ENCODE peak calls at places on chromosomes 5 and 9, in four cellular contexts. E is IMR-90, P is NB4, D is adrenal gland. Y is an unnamed sample.

GRCh38 chr5:124043456-124043855 is 531.5 kb downstream of the CSNK1G3 start:
- DNase-seq in E (no peak), P (peak; percentile 37), D (no peak), Y (no peak)

GRCh38 chr9:130245474-130245873 is 20.1 kb upstream of the HMCN2 start:
- DNase-seq in E (no peak), P (no peak), D (no peak), Y (no peak)

GRCh38 chr5:122639852-122640251 is 135.0 kb upstream of the SNX2 start:
- DNase-seq in E (no peak), P (no peak), D (no peak), Y (no peak)

GRCh38 chr5:143922718-143923117 is 110.8 kb downstream of the HMHB1 start:
- DNase-seq in E (peak; percentile 65), P (no peak), D (no peak), Y (peak; percentile 57)

GRCh38 chr9:113526841-113527240 is 63.3 kb downstream of the RGS3 start:
- DNase-seq in E (peak; percentile 18), P (no peak), D (no peak), Y (no peak)

GRCh38 chr5:4575608-4576007 is 564.5 kb upstream of the ADAMTS16 start:
- DNase-seq in E (no peak), P (no peak), D (no peak), Y (no peak)

GRCh38 chr9:83508072-83508471 is 30.1 kb downstream of the FRMD3 start:
- DNase-seq in E (no peak), P (peak; percentile 70), D (no peak), Y (no peak)

GRCh38 chr9:119047513-119047912 is 321.7 kb downstream of the BRINP1 start:
- DNase-seq in E (no peak), P (no peak), D (no peak), Y (no peak)

GRCh38 chr9:128419061-128419925 is 1.4 kb upstream of the CERCAM start:
- DNase-seq in E (peak; percentile 30), P (no peak), D (peak; percentile 18), Y (no peak)

GRCh38 chr9:73133042-73133651 is 18.5 kb upstream of the ANXA1 start:
- DNase-seq in E (no peak), P (no peak), D (no peak), Y (no peak)

GRCh38 chr9:123120131-123120530 is 86.7 kb downstream of the GPR21 start:
- DNase-seq in E (no peak), P (no peak), D (no peak), Y (no peak)

GRCh38 chr9:38107811-38108304 is 38.8 kb upstream of the SHB start:
- DNase-seq in E (no peak), P (no peak), D (no peak), Y (no peak)

GRCh38 chr5:154473581-154474266 is 4.3 kb downstream of the HAND1 start:
- DNase-seq in E (no peak), P (no peak), D (no peak), Y (no peak)

GRCh38 chr9:72361227-72361626 is 3.8 kb downstream of the ZFAND5 start:
- DNase-seq in E (no peak), P (no peak), D (no peak), Y (no peak)

GRCh38 chr5:14436801-14437542 is 144.6 kb upstream of the OTULINL start:
- DNase-seq in E (no peak), P (no peak), D (no peak), Y (no peak)

GRCh38 chr5:14438195-14438606 is 143.4 kb upstream of the OTULINL start:
- DNase-seq in E (no peak), P (no peak), D (no peak), Y (no peak)

GRCh38 chr5:14439087-14439841 is 142.3 kb upstream of the OTULINL start:
- DNase-seq in E (no peak), P (no peak), D (no peak), Y (no peak)

GRCh38 chr5:14433202-14433601 is 148.4 kb upstream of the OTULINL start:
- DNase-seq in E (no peak), P (no peak), D (no peak), Y (no peak)

GRCh38 chr5:14435481-14435880 is 146.1 kb upstream of the OTULINL start:
- DNase-seq in E (peak; percentile 61), P (no peak), D (no peak), Y (no peak)
- TF ChIP-seq POLR2A in E (no peak), P (no peak), D (no peak), Y (no peak)

DNA sequence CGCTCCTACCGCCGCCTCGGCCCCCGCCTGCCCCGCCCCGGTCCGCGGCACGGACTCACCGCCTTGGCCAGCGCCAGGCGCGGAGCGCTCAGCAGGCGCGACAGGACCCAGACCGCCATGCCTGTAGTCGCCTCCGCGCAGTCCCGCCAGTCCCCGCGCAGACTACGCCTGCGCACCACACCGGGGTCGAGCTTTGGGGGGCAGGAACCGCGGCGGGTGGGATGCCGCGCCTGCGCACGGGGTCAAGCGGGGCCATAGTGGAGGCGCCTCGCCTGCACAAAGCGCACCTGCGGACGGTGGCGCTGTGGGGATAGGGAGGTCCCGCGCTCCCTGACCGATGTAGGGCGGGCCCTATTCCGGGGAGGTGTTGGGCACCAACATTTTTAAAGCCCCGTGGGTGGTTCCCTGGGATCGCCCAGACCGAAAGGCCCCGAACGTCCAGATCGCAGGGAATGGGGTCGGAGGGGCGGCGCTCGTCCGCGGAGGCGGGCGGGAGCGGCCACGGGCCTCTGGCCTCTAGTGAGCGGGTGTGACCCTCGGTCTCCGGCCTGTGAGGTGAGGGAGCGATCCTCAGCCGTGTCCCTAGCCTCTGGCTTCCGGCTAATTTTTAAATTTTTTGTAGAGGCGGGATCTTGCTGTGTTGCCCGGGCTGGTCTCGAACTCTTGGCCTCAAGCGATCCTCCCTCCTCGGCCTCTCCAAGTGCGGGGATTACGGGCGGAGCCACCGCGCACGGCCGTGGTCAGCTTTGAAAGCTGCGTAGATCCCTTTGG is 70.8 kb upstream of the LPCAT1 start:
- DNase-seq in E (no peak), P (no peak), D (peak; percentile 74), Y (peak; percentile 36)
- TF ChIP-seq POLR2A in E (no peak), P (no peak), D (peak; percentile 11), Y (no peak)

GRCh38 chr9:6006968-6007769 is 8.3 kb downstream of the RANBP6 start:
- DNase-seq in E (peak; percentile 71), P (peak; percentile 99), D (peak; percentile 94), Y (peak; percentile 75)

GRCh38 chr9:6007770-6008168 is 7.7 kb downstream of the RANBP6 start:
- DNase-seq in E (peak; percentile 42), P (peak; percentile 95), D (peak; percentile 90), Y (peak; percentile 61)

GRCh38 chr9:6008169-6008979 is 7.0 kb downstream of the RANBP6 start:
- DNase-seq in E (peak; percentile 99), P (peak; percentile 100), D (peak; percentile 98), Y (peak; percentile 97)
- TF ChIP-seq POLR2A in E (no peak), P (peak; percentile 84), D (peak; percentile 51), Y (peak; percentile 69)

GRCh38 chr5:134465856-134466240 is 54.2 kb upstream of the CDKN2AIPNL start:
- DNase-seq in E (peak; percentile 90), P (peak; percentile 89), D (peak; percentile 91), Y (peak; percentile 93)
- TF ChIP-seq POLR2A in E (peak; percentile 30), P (peak; percentile 62), D (peak; percentile 73), Y (peak; percentile 92)

DNA sequence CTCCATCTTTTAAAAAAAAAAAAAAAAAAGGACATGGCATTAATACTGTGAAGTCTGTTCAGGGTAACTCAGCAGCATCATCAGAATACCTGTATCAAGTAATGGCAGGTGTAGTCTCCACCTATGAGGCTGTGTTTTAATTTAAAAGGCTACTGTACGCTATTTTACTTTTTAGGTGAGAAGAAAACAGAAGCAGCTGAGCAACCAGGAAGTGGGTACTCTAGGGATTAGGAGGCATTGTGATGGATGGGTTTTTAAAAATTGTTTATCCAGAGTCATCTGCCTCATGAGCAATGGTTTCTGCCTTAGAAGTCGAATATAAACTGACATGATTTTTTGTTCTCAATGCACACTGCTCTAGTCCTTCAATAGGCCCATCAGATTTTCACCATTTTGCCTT is 42.7 kb downstream of the PSIP1 start:
- DNase-seq in E (peak; percentile 10), P (no peak), D (no peak), Y (no peak)
- TF ChIP-seq POLR2A in E (no peak), P (no peak), D (no peak), Y (no peak)

GRCh38 chr5:160119142-160119904 is at the start of gene PWWP2A:
- DNase-seq in E (peak; percentile 100), P (peak; percentile 100), D (peak; percentile 99), Y (peak; percentile 99)
- TF ChIP-seq POLR2A in E (peak; percentile 60), P (peak; percentile 88), D (peak; percentile 95), Y (peak; percentile 82)

GRCh38 chr9:133354766-133355165 is 1.5 kb downstream of the SURF1 start:
- DNase-seq in E (no peak), P (peak; percentile 78), D (no peak), Y (no peak)

GRCh38 chr9:133357656-133358055 is 1.3 kb downstream of the SURF2 start:
- DNase-seq in E (no peak), P (no peak), D (no peak), Y (no peak)

GRCh38 chr9:133353548-133353947 is 2.7 kb downstream of the SURF1 start:
- DNase-seq in E (no peak), P (peak; percentile 35), D (no peak), Y (no peak)

GRCh38 chr9:133355881-133356357 is 368 bp downstream of the SURF1 start:
- DNase-seq in E (no peak), P (peak; percentile 47), D (no peak), Y (no peak)

DNA sequence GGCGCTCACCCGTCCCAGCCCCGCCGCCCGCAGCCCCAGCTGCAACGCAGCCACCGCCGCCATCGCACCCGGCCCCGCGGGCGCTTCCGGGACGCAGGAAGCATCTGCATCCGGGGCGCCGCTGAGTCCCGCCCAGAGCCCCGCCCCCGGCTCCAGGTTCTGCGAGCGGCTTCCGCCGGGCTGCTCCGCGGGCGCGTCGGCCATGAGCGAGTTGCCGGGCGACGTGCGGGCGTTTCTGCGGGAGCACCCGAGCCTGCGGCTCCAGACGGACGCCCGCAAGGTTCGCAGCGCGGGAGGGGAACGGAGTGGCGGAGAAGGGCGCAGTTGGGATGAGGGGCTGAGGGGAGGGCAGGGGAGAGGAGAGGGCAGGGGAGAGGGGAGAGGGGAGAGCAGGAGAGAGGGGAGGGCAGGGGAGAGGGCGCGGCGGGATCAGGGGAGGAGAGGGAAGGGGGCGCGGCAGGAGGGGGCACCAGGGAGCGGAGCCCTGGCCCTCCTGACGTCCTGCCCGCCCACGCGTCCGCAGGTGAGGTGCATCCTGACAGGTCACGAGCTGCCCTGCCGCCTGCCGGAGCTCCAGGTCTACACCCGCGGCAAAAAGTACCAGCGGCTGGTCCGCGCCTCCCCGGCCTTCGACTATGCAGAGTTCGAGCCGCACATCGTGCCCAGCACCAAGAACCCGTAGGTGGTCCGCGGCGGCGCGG is at the start of the genes SURF1 and SURF2:
- DNase-seq in E (peak; percentile 66), P (peak; percentile 88), D (peak; percentile 90), Y (peak; percentile 83)
- TF ChIP-seq POLR2A in E (peak; percentile 40), P (peak; percentile 72), D (peak; percentile 63), Y (peak; percentile 67)